ENCODE peak calls at places on chromosomes 2 and 18, in nine cellular contexts. H is ovary, N is right lobe of liver, D is uterus, E is adrenal gland, O is IMR-90, R is breast epithelium, X is upper lobe of left lung, V is heart left ventricle. F is an unnamed sample.

GRCh38 chr18:35732652-35733051 is 151.1 kb downstream of the GALNT1 start:
- DNase-seq in H (no peak), X (no peak), V (no peak), N (no peak), E (no peak), R (no peak), D (no peak), O (peak; percentile 53), F (no peak)

GRCh38 chr2:179486969-179487752 is 222.5 kb upstream of the SESTD1 start:
- DNase-seq in X (no peak), H (no peak), O (no peak), D (no peak), N (no peak), E (no peak), V (no peak), R (no peak), F (no peak)

GRCh38 chr2:95530734-95531133 is 46.2 kb upstream of the TRIM43B start:
- DNase-seq in R (no peak), D (no peak), X (no peak), N (no peak), E (no peak), H (no peak), V (no peak), O (peak; percentile 88), F (no peak)

GRCh38 chr2:3223080-3223923 is 154.3 kb downstream of the EIPR1 start:
- DNase-seq in R (no peak), V (no peak), E (no peak), N (peak; percentile 39), D (no peak), X (no peak), H (no peak), O (peak; percentile 86), F (no peak)

GRCh38 chr2:227871375-227871788 is at the start of gene DAW1:
- DNase-seq in X (peak; percentile 95), D (no peak), E (peak; percentile 57), N (peak; percentile 52), R (no peak), O (peak; percentile 56), H (peak; percentile 35), V (peak; percentile 60), F (peak; percentile 63)

GRCh38 chr2:234243871-234244565 is 193.5 kb downstream of the SPP2 start:
- DNase-seq in D (no peak), R (no peak), N (no peak), O (no peak), X (no peak), V (no peak), H (no peak), E (no peak), F (no peak)

GRCh38 chr2:231321021-231321420 is 74.5 kb upstream of the B3GNT7 start:
- DNase-seq in O (no peak), X (no peak), D (no peak), V (peak; percentile 75), N (no peak), H (peak; percentile 70), E (peak; percentile 72), R (no peak), F (peak; percentile 25)

GRCh38 chr2:25159947-25160346 is 8.4 kb downstream of the POMC start:
- DNase-seq in E (no peak), H (no peak), O (peak; percentile 18), V (no peak), X (no peak), D (no peak), R (no peak), N (no peak), F (no peak)

GRCh38 chr2:14896280-14896679 is 263.8 kb downstream of the LRATD1 start:
- DNase-seq in R (no peak), D (no peak), X (no peak), E (no peak), N (no peak), V (no peak), H (no peak), O (no peak), F (no peak)

GRCh38 chr2:65554765-65555561 is 122.6 kb upstream of the SPRED2 start:
- DNase-seq in D (no peak), X (no peak), H (no peak), V (no peak), E (no peak), R (no peak), N (no peak), O (peak; percentile 15), F (no peak)

GRCh38 chr2:152627010-152627957 is 90.0 kb downstream of the PRPF40A start:
- DNase-seq in R (no peak), X (no peak), E (no peak), N (no peak), H (no peak), V (no peak), D (no peak), O (peak; percentile 55), F (no peak)

GRCh38 chr2:101442667-101443061 is 32.2 kb downstream of the RFX8 start:
- DNase-seq in H (no peak), R (no peak), D (no peak), E (no peak), O (no peak), X (no peak), V (no peak), N (no peak), F (no peak)

GRCh38 chr18:331231-331771 is 63.5 kb upstream of the THOC1 start:
- DNase-seq in X (no peak), H (no peak), N (no peak), V (no peak), O (no peak), E (no peak), D (peak; percentile 37), R (no peak), F (no peak)

GRCh38 chr2:140128909-140129308 is 1348.7 kb upstream of the NXPH2 start:
- DNase-seq in V (no peak), O (no peak), X (no peak), N (no peak), H (no peak), E (no peak), D (no peak), R (no peak), F (no peak)

GRCh38 chr18:48782381-48782841 is 168.4 kb downstream of the SMAD7 start:
- DNase-seq in N (peak; percentile 85), V (peak; percentile 89), R (peak; percentile 36), E (no peak), O (no peak), H (no peak), X (no peak), D (no peak), F (no peak)

GRCh38 chr18:68299906-68300305 is 415.0 kb downstream of the TMX3 start:
- DNase-seq in O (peak; percentile 33), N (no peak), R (no peak), D (no peak), X (no peak), E (no peak), V (no peak), H (no peak), F (no peak)

GRCh38 chr2:160996584-160996983 is 163.6 kb upstream of the TANK start:
- DNase-seq in X (no peak), N (no peak), R (no peak), E (no peak), H (no peak), V (no peak), D (no peak), O (no peak), F (no peak)

GRCh38 chr2:48081317-48081628 is 175.0 kb upstream of the FBXO11 start:
- DNase-seq in O (no peak), X (no peak), R (no peak), N (no peak), E (no peak), H (no peak), V (no peak), D (no peak), F (no peak)

GRCh38 chr2:16336916-16337315 is 328.7 kb downstream of the CYRIA start:
- DNase-seq in D (no peak), R (no peak), O (no peak), H (no peak), X (no peak), N (no peak), E (no peak), V (no peak), F (no peak)

GRCh38 chr2:69945447-69945846 is 16.0 kb downstream of the ASPRV1 start:
- DNase-seq in D (no peak), H (no peak), O (no peak), N (no peak), E (no peak), X (no peak), R (no peak), V (peak; percentile 36), F (peak; percentile 42)

GRCh38 chr18:62329676-62330454 is 4.8 kb downstream of the TNFRSF11A start:
- DNase-seq in N (peak; percentile 52), X (peak; percentile 27), V (peak; percentile 82), R (peak; percentile 30), O (peak; percentile 83), H (no peak), D (no peak), E (no peak), F (peak; percentile 65)
- H3K4me3 ChIP-seq in N (no peak overlapping the region), X (no peak overlapping the region), V (no peak overlapping the region), R (no peak overlapping the region), O (no peak overlapping the region), H (no peak overlapping the region), D (no peak overlapping the region), E (no peak overlapping the region), F (no peak overlapping the region)

DNA sequence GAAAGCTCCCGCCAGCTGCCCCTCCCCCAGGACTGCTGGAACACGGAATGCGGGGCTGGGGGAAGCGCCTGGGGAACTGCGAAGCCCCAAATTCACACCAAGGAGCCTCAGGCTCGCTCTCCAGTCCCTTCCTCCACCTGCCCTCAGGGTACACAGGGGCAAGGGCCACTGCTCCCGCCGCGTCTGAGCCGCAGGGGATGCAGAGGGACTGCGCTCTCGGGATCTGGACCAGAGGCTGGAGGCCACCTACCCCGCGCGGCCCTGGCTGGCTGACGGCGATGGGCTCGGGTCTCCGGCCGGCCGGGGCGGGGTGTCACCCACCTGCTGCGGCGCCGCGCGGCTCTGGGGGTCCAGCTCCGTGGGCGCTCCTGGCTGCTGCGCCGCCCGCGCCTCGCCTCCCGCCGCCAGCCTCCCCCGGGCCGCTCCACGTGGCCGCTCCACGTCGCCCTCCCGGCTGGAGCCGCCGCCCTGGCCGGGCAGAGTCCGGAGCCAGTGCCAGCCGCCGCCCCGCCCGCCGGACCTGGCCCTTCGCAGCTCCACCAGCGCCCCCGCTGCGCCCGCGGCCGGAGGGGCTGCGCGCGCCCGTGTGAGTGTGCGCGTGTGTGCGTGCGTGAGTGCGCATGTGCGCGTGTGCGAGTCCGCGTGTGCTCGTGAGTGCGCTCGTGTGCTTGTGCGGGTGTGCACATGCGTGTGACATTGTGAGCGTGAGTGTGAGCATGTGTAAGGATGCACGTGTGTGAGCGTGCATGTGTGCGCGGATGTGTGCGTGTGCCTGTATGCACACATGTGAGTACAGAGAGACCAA is at the start of gene CGREF1:
- DNase-seq in E (no peak), V (no peak), O (no peak), H (no peak), R (no peak), N (no peak), D (no peak), X (peak; percentile 85), F (peak; percentile 45)
- TF ChIP-seq POLR2A in E (no peak), V (no peak), O (no peak), H (no peak), R (no peak), N (no peak), D (peak; percentile 15), X (no peak), F (no peak)

GRCh38 chr2:113124984-113125855 is 2.2 kb upstream of the IL1RN start:
- DNase-seq in E (no peak), H (no peak), X (no peak), O (no peak), D (no peak), N (no peak), V (no peak), R (no peak), F (no peak)
- H3K27me3 ChIP-seq in E (no peaks in the 10 kb centered on the region), H (no peaks in the 10 kb centered on the region), X (no peaks in the 10 kb centered on the region), O (peaks cover 23% of the 10 kb centered on the region), D (no peaks in the 10 kb centered on the region), N (no peaks in the 10 kb centered on the region), V (no peaks in the 10 kb centered on the region), R (no peaks in the 10 kb centered on the region), F (no peaks in the 10 kb centered on the region)

GRCh38 chr18:8041526-8042111 is 474.5 kb downstream of the PTPRM start:
- DNase-seq in D (no peak), X (no peak), N (no peak), O (no peak), V (no peak), R (no peak), E (no peak), H (no peak), F (no peak)
- H3K4me3 ChIP-seq in D (no peak overlapping the region), X (no peak overlapping the region), N (no peak overlapping the region), O (no peak overlapping the region), V (no peak overlapping the region), R (no peak overlapping the region), E (no peak overlapping the region), H (no peak overlapping the region), F (no peak overlapping the region)